ENCODE peak calls at places on chromosomes 16 and 17, in ten cellular contexts. C, W, D, A, O, R, L, Z, N and I are unnamed samples. For H3K4me1, the result is how much of the 10 kb centered on the place peaks cover.

GRCh38 chr16:8967437-8967821 is 3.7 kb upstream of the USP7 start:
- DNase-seq in Z (no peak), A (no peak), R (no peak), O (no peak), W (no peak), C (no peak), D (no peak), L (no peak), N (no peak), I (no peak)

GRCh38 chr16:66928702-66929388 is 3.5 kb upstream of the RRAD start:
- DNase-seq in O (no peak), N (no peak), C (no peak), W (no peak), L (no peak), D (no peak), Z (peak), A (peak), R (peak), I (no peak)

GRCh38 chr17:38919316-38920078 is 5.9 kb upstream of the LASP1NB start:
- DNase-seq in A (no peak), Z (no peak), L (no peak), W (no peak), N (no peak), O (no peak), D (no peak), C (no peak), R (no peak), I (no peak)

GRCh38 chr17:46159686-46160085 is 33.5 kb downstream of the KANSL1 start:
- DNase-seq in W (no peak), R (no peak), Z (no peak), N (no peak), L (no peak), D (no peak), O (no peak), C (peak), A (no peak), I (no peak)

GRCh38 chr17:60902399-60902798 is 224.7 kb downstream of the BCAS3 start:
- DNase-seq in Z (no peak), R (no peak), C (peak), D (no peak), L (no peak), N (no peak), O (no peak), W (no peak), A (no peak), I (no peak)

GRCh38 chr16:83439412-83439811 is 368.4 kb upstream of the HSBP1 start:
- DNase-seq in Z (no peak), R (no peak), D (no peak), L (no peak), O (no peak), C (no peak), N (no peak), A (no peak), W (no peak), I (no peak)

GRCh38 chr16:58885528-58886170 is 151.5 kb upstream of the GOT2 start:
- DNase-seq in L (no peak), W (no peak), C (no peak), N (no peak), R (no peak), D (no peak), O (no peak), A (no peak), Z (no peak), I (no peak)

GRCh38 chr16:51051671-51052070 is 99.4 kb downstream of the SALL1 start:
- DNase-seq in R (no peak), N (no peak), A (no peak), L (no peak), C (no peak), D (no peak), Z (no peak), W (no peak), O (no peak), I (no peak)

GRCh38 chr16:54817432-54817831 is 113.2 kb upstream of the IRX5 start:
- DNase-seq in C (no peak), O (peak), N (no peak), A (peak), L (no peak), W (no peak), D (no peak), R (no peak), Z (peak), I (no peak)

GRCh38 chr17:39237586-39237985 is 11.8 kb upstream of the STAC2 start:
- DNase-seq in O (no peak), W (no peak), N (no peak), Z (no peak), L (no peak), A (no peak), R (no peak), D (no peak), C (no peak), I (no peak)

GRCh38 chr17:4591529-4591928 is 7.2 kb downstream of the SMTNL2 start:
- DNase-seq in Z (no peak), R (no peak), C (peak), W (no peak), O (no peak), A (peak), L (no peak), N (no peak), D (no peak), I (no peak)

GRCh38 chr17:65527857-65528591 is 33.4 kb downstream of the AXIN2 start:
- DNase-seq in L (no peak), A (no peak), R (no peak), O (no peak), W (no peak), Z (no peak), N (no peak), C (no peak), D (no peak), I (no peak)

DNA sequence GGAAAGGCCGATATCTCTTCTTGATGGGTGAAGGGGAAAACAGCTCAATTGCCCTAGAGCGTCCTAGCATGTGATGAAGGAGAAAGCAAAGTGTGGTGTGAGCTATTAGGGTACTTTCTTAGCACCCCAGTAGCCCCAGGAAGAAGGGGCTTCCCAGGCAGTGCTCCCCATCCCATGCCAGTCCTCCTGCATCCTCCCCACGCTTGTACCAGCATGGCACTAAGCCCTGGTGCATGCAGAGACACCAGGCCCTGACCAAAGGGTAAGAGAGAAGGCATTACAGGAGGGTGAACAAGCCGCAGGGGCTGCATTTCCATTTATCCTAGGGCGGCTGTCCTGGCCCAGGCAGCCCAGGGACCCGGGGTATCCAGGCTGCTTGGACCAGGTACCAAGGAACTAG is 3.1 kb downstream of the CYB561 start:
- DNase-seq in C (no peak), N (no peak), A (no peak), R (no peak), D (no peak), W (no peak), L (no peak), Z (no peak), O (no peak), I (no peak)
- H3K4me1 ChIP-seq in C (under half), N (half or more), A (under half), R (under half), D (half or more), W (under half), L (half or more), Z (under half), O (under half), I (under half)

GRCh38 chr17:34980353-34980680 is at the start of gene LIG3:
- DNase-seq in N (peak), C (peak), O (peak), L (peak), A (peak), D (peak), R (peak), Z (peak), W (peak), I (peak)
- H3K27ac ChIP-seq in N (peak), C (peak), O (peak), L (peak), A (peak), D (peak), R (peak), Z (peak), W (peak), I (peak)

GRCh38 chr17:78746949-78747269 is 35.2 kb downstream of the CYTH1 start:
- DNase-seq in L (no peak), R (no peak), C (no peak), Z (no peak), O (no peak), W (no peak), A (no peak), D (no peak), N (no peak), I (no peak)
- H3K4me1 ChIP-seq in L (half or more), R (half or more), C (under half), Z (half or more), O (under half), W (under half), A (under half), D (half or more), N (half or more), I (under half)

GRCh38 chr17:58317421-58318064 is 11.1 kb downstream of the TSPOAP1 start:
- DNase-seq in O (no peak), L (no peak), N (no peak), C (peak), D (no peak), W (no peak), R (peak), Z (peak), A (peak), I (peak)
- H3K27ac ChIP-seq in O (no peak), L (no peak), N (no peak), C (no peak), D (no peak), W (no peak), R (peak), Z (peak), A (peak), I (no peak)

GRCh38 chr17:29619251-29619650 is 3.5 kb downstream of the CORO6 start:
- DNase-seq in Z (peak), W (no peak), R (no peak), O (no peak), D (no peak), A (peak), N (no peak), L (no peak), C (peak), I (no peak)
- H3K4me1 ChIP-seq in Z (under half), W (half or more), R (half or more), O (under half), D (half or more), A (under half), N (half or more), L (half or more), C (under half), I (under half)

DNA sequence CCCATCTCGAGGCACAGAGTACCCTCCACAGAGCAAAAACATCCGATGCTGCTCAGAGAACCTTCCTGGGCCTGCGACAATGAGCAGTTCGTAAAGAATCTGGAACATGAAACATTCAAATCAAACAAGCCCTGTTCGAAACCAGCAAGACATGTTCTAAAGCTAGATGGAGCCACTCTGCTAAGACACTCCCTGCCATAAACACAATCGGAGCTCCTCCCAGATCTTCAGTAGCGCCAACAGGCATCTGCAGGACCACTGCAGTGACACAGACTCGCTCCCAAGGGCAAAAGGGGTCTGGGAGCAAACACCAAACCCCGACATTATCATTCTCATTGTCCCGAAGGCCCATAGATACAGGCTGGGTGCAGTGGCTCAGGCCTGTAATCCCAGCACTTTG is 108.7 kb downstream of the ZFHX3 start:
- DNase-seq in W (no peak), N (peak), A (peak), O (no peak), D (no peak), C (peak), Z (no peak), R (peak), L (no peak), I (peak)
- H3K27ac ChIP-seq in W (peak), N (peak), A (peak), O (peak), D (peak), C (peak), Z (no peak), R (peak), L (peak), I (peak)

GRCh38 chr17:40458851-40459482 is 15.7 kb downstream of the IGFBP4 start:
- DNase-seq in N (no peak), D (no peak), A (peak), Z (no peak), O (no peak), C (no peak), L (no peak), R (no peak), W (no peak), I (no peak)
- H3K4me1 ChIP-seq in N (half or more), D (half or more), A (half or more), Z (under half), O (under half), C (half or more), L (half or more), R (half or more), W (half or more), I (under half)